ENCODE peak calls at places on chromosomes 4 and X, in nine cellular contexts. One of them, this sample, is unnamed.

GRCh38 chr4:55742655-55743191 is 76.9 kb upstream of the EXOC1L start:
- DNase-seq in cardiac fibroblast: peak
- DNase-seq in heart left ventricle: no peak
- DNase-seq in DND-41: no peak
- DNase-seq in dorsolateral prefrontal cortex: no peak
- DNase-seq in hepatocyte: peak
- DNase-seq in neural crest cell: no peak
- DNase-seq in GM12865: no peak
- DNase-seq in mesothelial cell of epicardium: no peak
- DNase-seq in this sample: no peak

GRCh38 chr4:71692198-71692597 is 91.7 kb downstream of the GC start:
- DNase-seq in cardiac fibroblast: no peak
- DNase-seq in heart left ventricle: no peak
- DNase-seq in DND-41: no peak
- DNase-seq in dorsolateral prefrontal cortex: no peak
- DNase-seq in hepatocyte: no peak
- DNase-seq in neural crest cell: no peak
- DNase-seq in GM12865: no peak
- DNase-seq in mesothelial cell of epicardium: no peak
- DNase-seq in this sample: no peak

GRCh38 chr4:37268311-37268710 is 23.8 kb downstream of the NWD2 start:
- DNase-seq in cardiac fibroblast: no peak
- DNase-seq in heart left ventricle: no peak
- DNase-seq in DND-41: no peak
- DNase-seq in dorsolateral prefrontal cortex: no peak
- DNase-seq in hepatocyte: peak
- DNase-seq in neural crest cell: no peak
- DNase-seq in GM12865: no peak
- DNase-seq in mesothelial cell of epicardium: no peak
- DNase-seq in this sample: no peak

GRCh38 chr4:7867701-7868429 is 71.8 kb downstream of the AFAP1 start:
- DNase-seq in cardiac fibroblast: no peak
- DNase-seq in heart left ventricle: no peak
- DNase-seq in DND-41: no peak
- DNase-seq in dorsolateral prefrontal cortex: no peak
- DNase-seq in hepatocyte: no peak
- DNase-seq in neural crest cell: no peak
- DNase-seq in GM12865: no peak
- DNase-seq in mesothelial cell of epicardium: no peak
- DNase-seq in this sample: no peak

GRCh38 chrX:120145295-120145925 is 13.0 kb upstream of the RHOXF2 start:
- DNase-seq in cardiac fibroblast: no peak
- DNase-seq in heart left ventricle: no peak
- DNase-seq in DND-41: peak
- DNase-seq in dorsolateral prefrontal cortex: no peak
- DNase-seq in hepatocyte: no peak
- DNase-seq in neural crest cell: no peak
- DNase-seq in GM12865: peak
- DNase-seq in mesothelial cell of epicardium: no peak
- DNase-seq in this sample: no peak

GRCh38 chr4:73815145-73815544 is 21.3 kb upstream of the CXCL6 start:
- DNase-seq in cardiac fibroblast: no peak
- DNase-seq in heart left ventricle: no peak
- DNase-seq in DND-41: no peak
- DNase-seq in dorsolateral prefrontal cortex: no peak
- DNase-seq in hepatocyte: no peak
- DNase-seq in neural crest cell: no peak
- DNase-seq in GM12865: no peak
- DNase-seq in mesothelial cell of epicardium: no peak
- DNase-seq in this sample: no peak

GRCh38 chrX:15749642-15750610 is 11.9 kb downstream of the CA5B start:
- DNase-seq in cardiac fibroblast: no peak
- DNase-seq in heart left ventricle: no peak
- DNase-seq in DND-41: no peak
- DNase-seq in dorsolateral prefrontal cortex: no peak
- DNase-seq in hepatocyte: no peak
- DNase-seq in neural crest cell: no peak
- DNase-seq in GM12865: peak
- DNase-seq in mesothelial cell of epicardium: no peak
- DNase-seq in this sample: peak

GRCh38 chrX:69060631-69061408 is 104.4 kb downstream of the PJA1 start:
- DNase-seq in cardiac fibroblast: peak
- DNase-seq in heart left ventricle: no peak
- DNase-seq in DND-41: no peak
- DNase-seq in dorsolateral prefrontal cortex: no peak
- DNase-seq in hepatocyte: peak
- DNase-seq in neural crest cell: peak
- DNase-seq in GM12865: no peak
- DNase-seq in mesothelial cell of epicardium: no peak
- DNase-seq in this sample: no peak

GRCh38 chrX:12439396-12439795 is 301.1 kb downstream of the FRMPD4 start:
- DNase-seq in cardiac fibroblast: no peak
- DNase-seq in heart left ventricle: no peak
- DNase-seq in DND-41: no peak
- DNase-seq in dorsolateral prefrontal cortex: no peak
- DNase-seq in hepatocyte: no peak
- DNase-seq in neural crest cell: no peak
- DNase-seq in GM12865: no peak
- DNase-seq in mesothelial cell of epicardium: no peak
- DNase-seq in this sample: no peak

GRCh38 chr4:22522206-22522605 is 6.3 kb upstream of the ADGRA3 start:
- DNase-seq in cardiac fibroblast: no peak
- DNase-seq in heart left ventricle: no peak
- DNase-seq in DND-41: no peak
- DNase-seq in dorsolateral prefrontal cortex: no peak
- DNase-seq in hepatocyte: no peak
- DNase-seq in neural crest cell: no peak
- DNase-seq in GM12865: no peak
- DNase-seq in mesothelial cell of epicardium: no peak
- DNase-seq in this sample: no peak

GRCh38 chr4:55021214-55021613 is 104.2 kb downstream of the KDR start:
- DNase-seq in cardiac fibroblast: no peak
- DNase-seq in heart left ventricle: no peak
- DNase-seq in DND-41: no peak
- DNase-seq in dorsolateral prefrontal cortex: no peak
- DNase-seq in hepatocyte: no peak
- DNase-seq in neural crest cell: no peak
- DNase-seq in GM12865: no peak
- DNase-seq in mesothelial cell of epicardium: no peak
- DNase-seq in this sample: no peak

GRCh38 chr4:41234424-41234823 is 20.1 kb upstream of the APBB2 start:
- DNase-seq in cardiac fibroblast: no peak
- DNase-seq in heart left ventricle: no peak
- DNase-seq in DND-41: no peak
- DNase-seq in dorsolateral prefrontal cortex: no peak
- DNase-seq in hepatocyte: no peak
- DNase-seq in neural crest cell: no peak
- DNase-seq in GM12865: no peak
- DNase-seq in mesothelial cell of epicardium: no peak
- DNase-seq in this sample: no peak

GRCh38 chrX:15566244-15566643 is 34.5 kb downstream of the ACE2 start:
- DNase-seq in cardiac fibroblast: no peak
- DNase-seq in heart left ventricle: no peak
- DNase-seq in DND-41: no peak
- DNase-seq in dorsolateral prefrontal cortex: no peak
- DNase-seq in hepatocyte: no peak
- DNase-seq in neural crest cell: no peak
- DNase-seq in GM12865: no peak
- DNase-seq in mesothelial cell of epicardium: no peak
- DNase-seq in this sample: no peak

GRCh38 chr4:3405176-3405575 is 36.6 kb upstream of the HGFAC start:
- DNase-seq in cardiac fibroblast: no peak
- DNase-seq in heart left ventricle: no peak
- DNase-seq in DND-41: no peak
- DNase-seq in dorsolateral prefrontal cortex: no peak
- DNase-seq in hepatocyte: no peak
- DNase-seq in neural crest cell: no peak
- DNase-seq in GM12865: no peak
- DNase-seq in mesothelial cell of epicardium: no peak
- DNase-seq in this sample: no peak

DNA sequence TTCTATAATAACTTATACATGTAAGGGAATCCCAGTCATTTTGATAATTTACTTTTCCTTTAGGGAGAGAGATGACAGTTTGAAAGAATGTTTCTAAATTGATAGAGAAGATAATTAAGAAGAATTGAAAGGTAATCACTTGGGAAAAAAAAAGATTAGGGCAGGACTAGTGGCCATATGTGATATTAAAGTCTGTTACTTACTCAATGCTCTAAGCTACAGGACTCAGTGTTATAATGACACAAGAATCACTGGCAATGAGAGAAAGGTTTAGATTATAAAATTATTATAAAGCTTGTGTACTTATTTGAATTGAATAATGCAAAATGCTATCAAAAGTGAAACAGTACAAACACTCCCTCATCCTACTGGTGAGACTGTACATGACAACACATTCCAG is 265.3 kb downstream of the BANK1 start:
- DNase-seq in cardiac fibroblast: no peak
- DNase-seq in heart left ventricle: no peak
- DNase-seq in DND-41: no peak
- DNase-seq in dorsolateral prefrontal cortex: no peak
- DNase-seq in hepatocyte: no peak
- DNase-seq in neural crest cell: no peak
- DNase-seq in GM12865: no peak
- DNase-seq in mesothelial cell of epicardium: no peak
- DNase-seq in this sample: no peak
- TF ChIP-seq CTCF in cardiac fibroblast: no peak
- TF ChIP-seq CTCF in heart left ventricle: no peak
- TF ChIP-seq CTCF in DND-41: no peak
- TF ChIP-seq CTCF in dorsolateral prefrontal cortex: peak
- TF ChIP-seq CTCF in hepatocyte: no peak
- TF ChIP-seq CTCF in neural crest cell: peak
- TF ChIP-seq CTCF in GM12865: no peak
- TF ChIP-seq CTCF in mesothelial cell of epicardium: peak
- TF ChIP-seq CTCF in this sample: no peak

DNA sequence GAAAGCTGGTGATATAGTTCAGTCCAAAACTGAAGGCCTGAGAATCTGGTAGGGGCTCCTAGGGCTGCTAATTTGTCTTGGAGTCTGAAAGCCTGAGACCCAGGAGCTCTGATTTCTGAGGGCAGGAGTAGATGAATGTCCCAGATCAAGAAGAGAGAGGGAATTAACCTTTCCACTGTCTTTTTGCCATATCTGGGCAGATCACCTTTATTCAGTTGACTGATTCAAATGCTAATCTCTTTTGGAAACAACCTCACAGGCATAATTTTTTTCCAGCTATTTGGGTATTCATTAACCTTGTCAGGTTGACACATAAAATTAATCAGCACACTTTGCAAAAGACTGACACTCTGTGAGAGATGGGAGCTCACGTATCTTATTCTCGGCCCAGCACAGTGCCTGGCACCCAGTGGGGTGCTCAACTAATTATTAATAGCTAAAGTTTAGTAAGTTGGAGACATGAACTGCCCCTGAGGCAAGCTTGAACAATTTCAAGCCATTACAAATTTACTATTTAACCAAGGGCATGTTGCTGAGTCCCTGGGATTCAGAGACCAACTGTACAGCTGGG is 114.3 kb downstream of the CPEB2 start:
- DNase-seq in cardiac fibroblast: no peak
- DNase-seq in heart left ventricle: no peak
- DNase-seq in DND-41: no peak
- DNase-seq in dorsolateral prefrontal cortex: no peak
- DNase-seq in hepatocyte: no peak
- DNase-seq in neural crest cell: no peak
- DNase-seq in GM12865: no peak
- DNase-seq in mesothelial cell of epicardium: no peak
- DNase-seq in this sample: no peak
- TF ChIP-seq CTCF in cardiac fibroblast: no peak
- TF ChIP-seq CTCF in heart left ventricle: no peak
- TF ChIP-seq CTCF in DND-41: no peak
- TF ChIP-seq CTCF in dorsolateral prefrontal cortex: no peak
- TF ChIP-seq CTCF in hepatocyte: no peak
- TF ChIP-seq CTCF in neural crest cell: no peak
- TF ChIP-seq CTCF in GM12865: no peak
- TF ChIP-seq CTCF in mesothelial cell of epicardium: no peak
- TF ChIP-seq CTCF in this sample: no peak

DNA sequence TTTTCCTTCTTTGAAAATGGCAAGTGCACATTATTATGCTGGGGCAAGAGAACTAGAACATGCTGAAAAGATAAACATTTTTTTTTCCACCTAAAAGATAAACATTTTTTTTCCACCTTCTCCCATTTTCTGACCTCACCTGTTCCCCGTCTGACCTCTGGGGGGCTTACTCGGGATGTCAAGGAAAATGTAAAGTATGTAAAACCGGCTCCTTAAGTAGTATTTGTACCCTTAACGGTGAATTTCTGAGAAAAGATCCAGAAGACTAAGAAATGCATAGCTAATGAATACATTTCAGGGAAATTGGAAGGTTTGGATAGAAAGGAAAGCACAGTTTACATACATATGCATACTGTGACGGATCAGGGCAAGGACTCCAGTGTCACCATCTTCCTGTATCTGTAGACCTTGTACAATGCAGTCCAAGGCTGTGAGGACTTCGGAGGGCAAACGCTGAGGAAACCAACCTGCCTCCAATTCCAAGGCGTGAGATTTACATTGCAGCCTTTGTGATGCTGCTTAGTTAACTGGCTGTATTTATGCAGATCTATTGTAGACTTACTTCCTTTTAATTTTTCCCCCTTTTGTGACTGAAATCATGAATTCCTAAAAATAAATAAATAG is 2185.9 kb upstream of the TENM3 start:
- DNase-seq in cardiac fibroblast: no peak
- DNase-seq in heart left ventricle: no peak
- DNase-seq in DND-41: no peak
- DNase-seq in dorsolateral prefrontal cortex: no peak
- DNase-seq in hepatocyte: no peak
- DNase-seq in neural crest cell: no peak
- DNase-seq in GM12865: peak
- DNase-seq in mesothelial cell of epicardium: no peak
- DNase-seq in this sample: peak
- TF ChIP-seq CTCF in cardiac fibroblast: no peak
- TF ChIP-seq CTCF in heart left ventricle: no peak
- TF ChIP-seq CTCF in DND-41: no peak
- TF ChIP-seq CTCF in dorsolateral prefrontal cortex: no peak
- TF ChIP-seq CTCF in hepatocyte: peak
- TF ChIP-seq CTCF in neural crest cell: peak
- TF ChIP-seq CTCF in GM12865: peak
- TF ChIP-seq CTCF in mesothelial cell of epicardium: peak
- TF ChIP-seq CTCF in this sample: peak

GRCh38 chr4:169492436-169493163 is 119.8 kb downstream of the NEK1 start:
- DNase-seq in cardiac fibroblast: peak
- DNase-seq in heart left ventricle: no peak
- DNase-seq in DND-41: peak
- DNase-seq in dorsolateral prefrontal cortex: no peak
- DNase-seq in hepatocyte: peak
- DNase-seq in neural crest cell: peak
- DNase-seq in GM12865: peak
- DNase-seq in mesothelial cell of epicardium: no peak
- DNase-seq in this sample: peak

GRCh38 chr4:169491211-169491610 is 121.2 kb downstream of the NEK1 start:
- DNase-seq in cardiac fibroblast: no peak
- DNase-seq in heart left ventricle: no peak
- DNase-seq in DND-41: no peak
- DNase-seq in dorsolateral prefrontal cortex: no peak
- DNase-seq in hepatocyte: no peak
- DNase-seq in neural crest cell: no peak
- DNase-seq in GM12865: no peak
- DNase-seq in mesothelial cell of epicardium: no peak
- DNase-seq in this sample: no peak

DNA sequence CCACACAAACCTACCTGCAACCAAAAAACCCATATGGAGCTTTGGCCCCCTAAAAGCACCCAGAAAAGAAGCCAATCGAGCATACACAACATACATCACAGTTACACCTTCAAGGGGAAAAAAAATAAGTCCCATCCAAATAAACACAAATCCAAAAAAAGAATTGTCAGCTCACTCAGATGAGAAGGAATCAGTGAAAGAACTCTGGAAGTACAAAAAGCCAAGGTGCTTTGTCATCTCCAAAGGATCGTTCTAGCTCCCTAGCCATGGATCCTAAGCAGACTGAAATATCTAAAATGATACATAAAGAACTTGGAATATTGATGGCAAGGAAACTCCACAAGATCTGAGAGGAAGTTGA is 119.2 kb downstream of the NEK1 start:
- DNase-seq in cardiac fibroblast: no peak
- DNase-seq in heart left ventricle: no peak
- DNase-seq in DND-41: no peak
- DNase-seq in dorsolateral prefrontal cortex: no peak
- DNase-seq in hepatocyte: no peak
- DNase-seq in neural crest cell: no peak
- DNase-seq in GM12865: no peak
- DNase-seq in mesothelial cell of epicardium: no peak
- DNase-seq in this sample: no peak
- TF ChIP-seq CTCF in cardiac fibroblast: no peak
- TF ChIP-seq CTCF in heart left ventricle: no peak
- TF ChIP-seq CTCF in DND-41: no peak
- TF ChIP-seq CTCF in dorsolateral prefrontal cortex: no peak
- TF ChIP-seq CTCF in hepatocyte: no peak
- TF ChIP-seq CTCF in neural crest cell: no peak
- TF ChIP-seq CTCF in GM12865: no peak
- TF ChIP-seq CTCF in mesothelial cell of epicardium: no peak
- TF ChIP-seq CTCF in this sample: no peak